ENCODE peak calls at places on chromosomes 2 and 18, in ten cellular contexts. J is IMR-90; W is psoas muscle; U is stomach; R is tibial artery; A is ovary; E is upper lobe of right lung; G is fibroblast of lung; Q is endodermal cell; Z is CD8-positive, alpha-beta T cell. V is an unnamed sample.

GRCh38 chr2:113858764-113859163 is 31.1 kb upstream of the ACTR3 start:
- DNase-seq in U (no peak), A (no peak), J (peak; percentile 95), E (no peak), Z (no peak), W (no peak), G (peak; percentile 84), Q (no peak), R (no peak), V (no peak)

GRCh38 chr18:2513616-2514015 is 57.7 kb downstream of the METTL4 start:
- DNase-seq in R (no peak), G (no peak), J (peak; percentile 21), Q (no peak), W (no peak), Z (no peak), U (no peak), E (no peak), A (no peak), V (no peak)

GRCh38 chr2:100196786-100197494 is 54.5 kb upstream of the AFF3 start:
- DNase-seq in U (no peak), J (peak; percentile 11), W (no peak), Q (peak; percentile 30), A (no peak), Z (no peak), R (no peak), G (no peak), E (peak; percentile 28), V (no peak)

GRCh38 chr2:71675296-71675695 is 221.9 kb downstream of the DYSF start:
- DNase-seq in Q (peak; percentile 40), J (no peak), R (peak; percentile 54), U (peak; percentile 67), W (no peak), Z (peak; percentile 21), A (no peak), E (peak; percentile 90), G (no peak), V (peak; percentile 46)

GRCh38 chr2:17083902-17084301 is 418.3 kb upstream of the CYRIA start:
- DNase-seq in Z (no peak), Q (no peak), A (no peak), J (no peak), R (no peak), U (no peak), E (no peak), G (peak; percentile 66), W (no peak), V (no peak)

GRCh38 chr2:70301344-70302194 is at the start of gene FAM136A:
- DNase-seq in U (peak; percentile 90), W (peak; percentile 89), A (peak; percentile 90), Z (peak; percentile 93), J (peak; percentile 56), E (peak; percentile 95), G (peak; percentile 69), R (peak; percentile 89), Q (peak; percentile 98), V (peak; percentile 91)

GRCh38 chr2:28976584-28976983 is 4.5 kb upstream of the TOGARAM2 start:
- DNase-seq in R (no peak), G (peak; percentile 40), E (no peak), J (peak; percentile 84), U (no peak), W (no peak), Z (no peak), A (no peak), Q (peak; percentile 69), V (peak; percentile 40)

GRCh38 chr2:27956895-27957294 is 66.4 kb downstream of the BABAM2 start:
- DNase-seq in A (no peak), Z (no peak), J (peak; percentile 81), W (no peak), G (peak; percentile 78), Q (no peak), R (no peak), U (no peak), E (no peak), V (no peak)

GRCh38 chr2:73163522-73164367 is 38.6 kb upstream of the NOTO start:
- DNase-seq in Z (peak; percentile 77), G (peak; percentile 73), A (peak; percentile 76), J (peak; percentile 74), Q (peak; percentile 95), R (peak; percentile 77), U (peak; percentile 72), W (peak; percentile 61), E (peak; percentile 78), V (peak; percentile 30)

GRCh38 chr2:134416637-134417036 is 162.8 kb downstream of the MGAT5 start:
- DNase-seq in W (no peak), J (no peak), U (no peak), A (no peak), Q (no peak), Z (no peak), R (no peak), G (no peak), E (no peak), V (no peak)

GRCh38 chr2:159515482-159515881 is 100.9 kb downstream of the BAZ2B start:
- DNase-seq in W (no peak), Z (no peak), J (no peak), U (no peak), R (no peak), G (no peak), E (no peak), A (no peak), Q (no peak), V (no peak)

GRCh38 chr18:8977166-8977565 is 125.3 kb upstream of the NDUFV2 start:
- DNase-seq in J (no peak), E (no peak), A (no peak), R (no peak), W (no peak), G (no peak), Q (no peak), Z (no peak), U (no peak), V (no peak)

GRCh38 chr18:8974696-8975095 is 127.8 kb upstream of the NDUFV2 start:
- DNase-seq in R (no peak), E (no peak), G (no peak), W (no peak), Q (no peak), A (no peak), Z (no peak), U (no peak), J (no peak), V (no peak)

GRCh38 chr18:8974279-8974678 is 128.2 kb upstream of the NDUFV2 start:
- DNase-seq in G (no peak), A (no peak), Z (no peak), Q (no peak), J (no peak), R (no peak), W (no peak), U (no peak), E (no peak), V (no peak)

GRCh38 chr18:8976606-8977005 is 125.9 kb upstream of the NDUFV2 start:
- DNase-seq in G (no peak), W (no peak), Q (no peak), J (peak; percentile 76), U (no peak), R (no peak), Z (no peak), A (no peak), E (no peak), V (no peak)

DNA sequence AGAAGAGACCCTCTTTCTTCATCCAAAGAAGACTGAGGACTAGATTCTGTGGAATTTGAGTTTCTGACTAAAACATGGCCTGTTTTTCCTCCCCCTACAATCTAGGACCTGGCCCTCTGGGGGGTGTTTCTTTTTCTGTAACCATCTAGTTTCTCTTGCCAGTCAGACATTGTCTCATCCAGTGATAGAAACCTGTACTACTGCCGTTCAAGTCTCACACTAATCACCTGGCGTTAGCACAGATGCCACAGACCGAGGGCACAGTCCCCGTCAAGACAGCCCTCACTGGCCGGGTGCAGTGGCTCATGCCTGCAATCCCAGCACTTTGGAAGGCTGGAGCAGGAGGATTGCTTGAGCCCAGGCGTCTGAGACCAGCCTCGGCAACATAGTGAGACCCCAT is 126.9 kb upstream of the NDUFV2 start:
- DNase-seq in A (no peak), E (no peak), U (no peak), Q (no peak), W (no peak), R (no peak), G (no peak), Z (no peak), J (no peak), V (no peak)
- H3K4me1 ChIP-seq in A (no peaks in the 10 kb centered on the region), E (no peaks in the 10 kb centered on the region), U (no peaks in the 10 kb centered on the region), Q (peaks cover 4% of the 10 kb centered on the region), W (no peaks in the 10 kb centered on the region), R (no peaks in the 10 kb centered on the region), G (no peaks in the 10 kb centered on the region), Z (no peaks in the 10 kb centered on the region), J (peaks cover 2% of the 10 kb centered on the region), V (no peaks in the 10 kb centered on the region)

GRCh38 chr2:121360566-121361300 is 75.7 kb upstream of the TFCP2L1 start:
- DNase-seq in E (peak; percentile 75), U (peak; percentile 88), G (peak; percentile 66), J (peak; percentile 93), Q (no peak), R (no peak), Z (no peak), A (no peak), W (peak; percentile 40), V (peak; percentile 74)
- TF ChIP-seq CTCF in E (no peak), U (no peak), G (no peak), J (no peak), Q (no peak), R (no peak), Z (no peak), A (no peak), W (no peak), V (no peak)

GRCh38 chr2:237487496-237487895 is 445 bp downstream of the MLPH start:
- DNase-seq in G (no peak), E (no peak), U (peak; percentile 60), R (no peak), Q (no peak), Z (no peak), J (no peak), W (no peak), A (no peak), V (no peak)
- H3K4me1 ChIP-seq in G (peaks cover 7% of the 10 kb centered on the region), E (peaks cover 10% of the 10 kb centered on the region), U (peaks cover 43% of the 10 kb centered on the region), R (no peaks in the 10 kb centered on the region), Q (peaks cover 5% of the 10 kb centered on the region), Z (no peaks in the 10 kb centered on the region), J (peaks cover 16% of the 10 kb centered on the region), W (peaks cover 4% of the 10 kb centered on the region), A (peaks cover 4% of the 10 kb centered on the region), V (peaks cover 19% of the 10 kb centered on the region)

GRCh38 chr18:47036298-47036874 is 965 bp upstream of the ELOA2 start:
- DNase-seq in U (no peak), A (no peak), G (peak; percentile 42), Q (peak; percentile 68), W (no peak), E (no peak), Z (no peak), R (no peak), J (peak; percentile 28), V (no peak)
- TF ChIP-seq CTCF in U (no peak), A (no peak), G (peak; percentile 32), Q (peak; percentile 82), W (peak; percentile 24), E (peak; percentile 40), Z (no peak), R (no peak), J (peak; percentile 39), V (no peak)

GRCh38 chr2:119350311-119350998 is 16.2 kb downstream of the C2orf76 start:
- DNase-seq in Q (peak; percentile 72), A (no peak), E (no peak), Z (no peak), R (no peak), U (no peak), G (no peak), W (no peak), J (no peak), V (no peak)
- H3K4me1 ChIP-seq in Q (no peaks in the 10 kb centered on the region), A (peaks cover 3% of the 10 kb centered on the region), E (no peaks in the 10 kb centered on the region), Z (no peaks in the 10 kb centered on the region), R (no peaks in the 10 kb centered on the region), U (peaks cover 11% of the 10 kb centered on the region), G (no peaks in the 10 kb centered on the region), W (peaks cover 16% of the 10 kb centered on the region), J (no peaks in the 10 kb centered on the region), V (peaks cover 10% of the 10 kb centered on the region)